ENCODE peak calls at places on chromosomes 11 and 22, in eight cellular contexts. E, B, Q, R, A, S, T and Y are unnamed samples.

GRCh38 chr11:7488681-7489080 is 3.4 kb downstream of the OLFML1 start:
- DNase-seq in Q (no peak), T (no peak), R (no peak), S (no peak), E (no peak), B (no peak), A (no peak), Y (no peak)

GRCh38 chr11:72306186-72306585 is 62.2 kb upstream of the PHOX2A start:
- DNase-seq in S (no peak), B (no peak), Q (no peak), T (no peak), E (no peak), R (no peak), A (no peak), Y (no peak)

GRCh38 chr11:29310016-29310415 is 706.8 kb downstream of the KCNA4 start:
- DNase-seq in T (no peak), Q (no peak), S (no peak), B (no peak), R (no peak), E (no peak), A (no peak), Y (no peak)

GRCh38 chr22:36457688-36458450 is 23.6 kb downstream of the TXN2 start:
- DNase-seq in T (peak; percentile 83), B (no peak), E (no peak), R (no peak), Q (peak; percentile 46), S (no peak), A (no peak), Y (no peak)

GRCh38 chr22:44398791-44399190 is 86.0 kb upstream of the SHISAL1 start:
- DNase-seq in A (no peak), R (peak; percentile 16), S (peak; percentile 1), E (no peak), T (no peak), B (peak; percentile 5), Q (peak; percentile 4), Y (no peak)

GRCh38 chr11:26193714-26194373 is 138.1 kb upstream of the ANO3 start:
- DNase-seq in R (no peak), S (no peak), E (no peak), Q (no peak), A (no peak), T (no peak), B (no peak), Y (no peak)

GRCh38 chr11:116986521-116987105 is 111.6 kb downstream of the SIK3 start:
- DNase-seq in Q (no peak), T (no peak), S (no peak), B (no peak), E (no peak), A (peak; percentile 41), R (no peak), Y (no peak)

GRCh38 chr11:11016123-11016522 is 158.3 kb upstream of the ZBED5 start:
- DNase-seq in A (no peak), T (no peak), R (no peak), E (no peak), Q (no peak), B (no peak), S (no peak), Y (no peak)

GRCh38 chr11:15911377-15912044 is 444.8 kb downstream of the SOX6 start:
- DNase-seq in T (no peak), Q (peak; percentile 25), A (no peak), R (no peak), E (no peak), S (no peak), B (peak; percentile 54), Y (no peak)

GRCh38 chr11:131203041-131203440 is 167.4 kb upstream of the NTM start:
- DNase-seq in E (no peak), Q (no peak), S (no peak), A (no peak), T (no peak), B (no peak), R (peak; percentile 55), Y (no peak)

GRCh38 chr11:16512163-16512562 is 155.8 kb upstream of the SOX6 start:
- DNase-seq in Q (no peak), R (no peak), T (no peak), B (no peak), A (no peak), S (no peak), E (no peak), Y (no peak)

GRCh38 chr11:117874910-117875396 is 1.5 kb downstream of the FXYD6 start:
- DNase-seq in Q (no peak), B (no peak), R (no peak), E (no peak), T (no peak), S (no peak), A (no peak), Y (no peak)

GRCh38 chr11:64181506-64182411 is 4.2 kb upstream of the STIP1 start:
- DNase-seq in A (peak; percentile 82), E (peak; percentile 87), S (peak; percentile 93), R (peak; percentile 88), T (peak; percentile 98), Q (peak; percentile 92), B (peak; percentile 89), Y (peak; percentile 98)

GRCh38 chr11:65606876-65607613 is 7.0 kb downstream of the MAP3K11 start:
- DNase-seq in S (peak; percentile 91), B (peak; percentile 93), T (peak; percentile 99), A (no peak), R (peak; percentile 100), Q (peak; percentile 96), E (peak; percentile 46), Y (peak; percentile 99)

GRCh38 chr11:9719949-9720646 is 56.2 kb downstream of the SWAP70 start:
- DNase-seq in B (no peak), R (no peak), E (no peak), Q (no peak), S (no peak), T (no peak), A (no peak), Y (no peak)

GRCh38 chr22:31344369-31345330 is 1.5 kb downstream of the PATZ1 start:
- DNase-seq in Q (peak; percentile 47), R (peak; percentile 39), S (peak; percentile 64), B (peak; percentile 49), A (no peak), E (no peak), T (peak; percentile 82), Y (no peak)

GRCh38 chr11:102583437-102583836 is 41.7 kb downstream of the MMP20 start:
- DNase-seq in T (no peak), Q (no peak), B (no peak), A (no peak), E (no peak), R (no peak), S (no peak), Y (no peak)

GRCh38 chr11:11929920-11930319 is 78.5 kb downstream of the DKK3 start:
- DNase-seq in S (no peak), B (no peak), A (no peak), E (no peak), T (no peak), Q (no peak), R (no peak), Y (no peak)

GRCh38 chr22:43230983-43231723 is 44.2 kb upstream of the TTLL12 start:
- DNase-seq in S (peak; percentile 54), B (no peak), R (peak; percentile 79), E (peak; percentile 60), Q (peak; percentile 65), A (peak; percentile 48), T (no peak), Y (no peak)

GRCh38 chr11:113618360-113618759 is 87.7 kb downstream of the TMPRSS5 start:
- DNase-seq in B (no peak), T (no peak), Q (no peak), S (no peak), A (no peak), E (no peak), R (no peak), Y (no peak)

GRCh38 chr11:61700221-61700620 is 20.0 kb downstream of the DAGLA start:
- DNase-seq in B (no peak), A (peak; percentile 46), S (peak; percentile 87), R (no peak), E (peak; percentile 66), Q (no peak), T (no peak), Y (no peak)

DNA sequence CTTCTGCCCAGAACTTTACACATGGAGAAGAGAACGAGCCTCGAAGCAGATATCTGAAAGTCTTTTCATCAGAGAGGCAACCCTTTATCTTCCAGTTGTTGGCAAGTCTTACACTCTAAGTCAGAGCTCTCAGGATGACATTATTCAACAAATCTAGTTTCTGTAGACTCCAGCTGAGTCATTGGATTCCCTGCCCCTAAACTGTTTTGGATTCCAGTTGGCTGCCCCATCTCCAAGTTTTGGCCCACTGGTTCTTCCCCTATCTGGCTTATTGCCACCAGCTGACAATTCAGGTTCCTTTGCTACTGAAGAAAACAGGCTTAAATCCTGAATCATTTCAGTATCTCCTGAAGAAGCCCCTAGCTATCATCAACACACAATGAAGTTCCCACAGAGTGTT is 14.2 kb downstream of the SAAL1 start:
- DNase-seq in B (no peak), Q (no peak), S (no peak), T (no peak), A (no peak), E (no peak), R (no peak), Y (no peak)
- TF ChIP-seq EP300 in B (no peak), Q (no peak), S (no peak), T (no peak), A (no peak), E (no peak), R (no peak), Y (no peak)

GRCh38 chr11:17954395-17955252 is 58.2 kb downstream of the SERGEF start:
- DNase-seq in S (no peak), T (no peak), R (no peak), E (no peak), A (no peak), Q (no peak), B (no peak), Y (no peak)
- TF ChIP-seq EP300 in S (no peak), T (no peak), R (no peak), E (no peak), A (no peak), Q (no peak), B (no peak), Y (no peak)

GRCh38 chr11:96017872-96018271 is 94.0 kb upstream of the MTMR2 start:
- DNase-seq in E (no peak), A (no peak), B (no peak), S (no peak), T (no peak), R (no peak), Q (no peak), Y (no peak)

GRCh38 chr11:96016978-96017502 is 93.1 kb upstream of the MTMR2 start:
- DNase-seq in S (no peak), Q (no peak), R (no peak), B (no peak), E (no peak), A (no peak), T (no peak), Y (no peak)

GRCh38 chr11:96013459-96014213 is 89.7 kb upstream of the MTMR2 start:
- DNase-seq in T (peak; percentile 57), Q (no peak), E (no peak), R (no peak), B (no peak), A (no peak), S (no peak), Y (no peak)

GRCh38 chr11:96014234-96014633 is 90.3 kb upstream of the MTMR2 start:
- DNase-seq in A (peak; percentile 97), E (peak; percentile 6), R (no peak), T (no peak), Q (no peak), S (no peak), B (no peak), Y (no peak)

GRCh38 chr11:96015911-96016565 is 92.1 kb upstream of the MTMR2 start:
- DNase-seq in A (peak; percentile 98), Q (no peak), B (no peak), E (no peak), T (no peak), S (no peak), R (peak; percentile 46), Y (no peak)
- TF ChIP-seq EP300 in A (no peak), Q (no peak), B (no peak), E (no peak), T (no peak), S (no peak), R (no peak), Y (no peak)

GRCh38 chr11:83361831-83362230 is 75.7 kb upstream of the CCDC90B start:
- DNase-seq in E (no peak), T (no peak), S (no peak), Q (no peak), R (no peak), B (no peak), A (no peak), Y (no peak)
- TF ChIP-seq EP300 in E (no peak), T (no peak), S (no peak), Q (no peak), R (no peak), B (no peak), A (no peak), Y (no peak)